ENCODE peak calls at places on chromosomes 16 and 17, in four cellular contexts. One of them, this sample, is unnamed.

GRCh38 chr16:3007957-3008748 is 4.6 kb upstream of the CLDN9 start:
- DNase-seq in foreskin fibroblast: no peak
- DNase-seq in fibroblast of mammary gland: no peak
- DNase-seq in cardiac muscle cell: peak
- DNase-seq in this sample: no peak

GRCh38 chr17:7841309-7841621 is 7.2 kb downstream of the KDM6B start:
- DNase-seq in foreskin fibroblast: no peak
- DNase-seq in fibroblast of mammary gland: no peak
- DNase-seq in cardiac muscle cell: peak
- DNase-seq in this sample: no peak

GRCh38 chr17:47225436-47225858 is 16.3 kb downstream of the MYL4 start:
- DNase-seq in foreskin fibroblast: peak
- DNase-seq in fibroblast of mammary gland: peak
- DNase-seq in cardiac muscle cell: no peak
- DNase-seq in this sample: no peak

GRCh38 chr17:20282526-20283308 is 184.6 kb downstream of the LGALS9B start:
- DNase-seq in foreskin fibroblast: no peak
- DNase-seq in fibroblast of mammary gland: no peak
- DNase-seq in cardiac muscle cell: no peak
- DNase-seq in this sample: no peak

GRCh38 chr16:19400709-19401108 is 17.0 kb upstream of the TMC5 start:
- DNase-seq in foreskin fibroblast: no peak
- DNase-seq in fibroblast of mammary gland: peak
- DNase-seq in cardiac muscle cell: no peak
- DNase-seq in this sample: peak

GRCh38 chr16:89104930-89105571 is 11.4 kb downstream of the ACSF3 start:
- DNase-seq in foreskin fibroblast: no peak
- DNase-seq in fibroblast of mammary gland: peak
- DNase-seq in cardiac muscle cell: no peak
- DNase-seq in this sample: no peak

GRCh38 chr16:84820305-84820684 is 510 bp downstream of the CRISPLD2 start:
- DNase-seq in foreskin fibroblast: no peak
- DNase-seq in fibroblast of mammary gland: peak
- DNase-seq in cardiac muscle cell: no peak
- DNase-seq in this sample: no peak

GRCh38 chr16:11550651-11551498 is 35.8 kb downstream of the LITAF start:
- DNase-seq in foreskin fibroblast: no peak
- DNase-seq in fibroblast of mammary gland: no peak
- DNase-seq in cardiac muscle cell: no peak
- DNase-seq in this sample: no peak

GRCh38 chr16:23941963-23942564 is 106.3 kb downstream of the PRKCB start:
- DNase-seq in foreskin fibroblast: no peak
- DNase-seq in fibroblast of mammary gland: no peak
- DNase-seq in cardiac muscle cell: peak
- DNase-seq in this sample: no peak

GRCh38 chr16:30458561-30459394 is 13.1 kb upstream of the SEPHS2 start:
- DNase-seq in foreskin fibroblast: no peak
- DNase-seq in fibroblast of mammary gland: no peak
- DNase-seq in cardiac muscle cell: no peak
- DNase-seq in this sample: no peak

GRCh38 chr17:76405607-76405966 is 21.2 kb downstream of the SPHK1 start:
- DNase-seq in foreskin fibroblast: no peak
- DNase-seq in fibroblast of mammary gland: no peak
- DNase-seq in cardiac muscle cell: no peak
- DNase-seq in this sample: no peak

GRCh38 chr17:49887086-49887743 is 39.3 kb upstream of the TAC4 start:
- DNase-seq in foreskin fibroblast: no peak
- DNase-seq in fibroblast of mammary gland: no peak
- DNase-seq in cardiac muscle cell: no peak
- DNase-seq in this sample: no peak

GRCh38 chr17:80475949-80476876 is at the start of gene NPTX1:
- DNase-seq in foreskin fibroblast: no peak
- DNase-seq in fibroblast of mammary gland: no peak
- DNase-seq in cardiac muscle cell: peak
- DNase-seq in this sample: peak

GRCh38 chr17:57478851-57479250 is 222.5 kb downstream of the MSI2 start:
- DNase-seq in foreskin fibroblast: no peak
- DNase-seq in fibroblast of mammary gland: no peak
- DNase-seq in cardiac muscle cell: no peak
- DNase-seq in this sample: no peak

GRCh38 chr16:81593481-81593880 is 148.9 kb downstream of the CMIP start:
- DNase-seq in foreskin fibroblast: no peak
- DNase-seq in fibroblast of mammary gland: no peak
- DNase-seq in cardiac muscle cell: no peak
- DNase-seq in this sample: no peak

GRCh38 chr16:3046506-3047386 is at the start of gene MMP25:
- DNase-seq in foreskin fibroblast: no peak
- DNase-seq in fibroblast of mammary gland: no peak
- DNase-seq in cardiac muscle cell: no peak
- DNase-seq in this sample: no peak

GRCh38 chr17:78923660-78924453 is 1.3 kb downstream of the TIMP2 start:
- DNase-seq in foreskin fibroblast: no peak
- DNase-seq in fibroblast of mammary gland: no peak
- DNase-seq in cardiac muscle cell: no peak
- DNase-seq in this sample: peak

GRCh38 chr17:78922876-78923498 is 2.2 kb downstream of the TIMP2 start:
- DNase-seq in foreskin fibroblast: no peak
- DNase-seq in fibroblast of mammary gland: no peak
- DNase-seq in cardiac muscle cell: no peak
- DNase-seq in this sample: no peak

GRCh38 chr17:78925662-78926555 is 722 bp upstream of the TIMP2 start:
- DNase-seq in foreskin fibroblast: peak
- DNase-seq in fibroblast of mammary gland: peak
- DNase-seq in cardiac muscle cell: no peak
- DNase-seq in this sample: no peak

GRCh38 chr17:78924481-78925151 is 571 bp downstream of the TIMP2 start:
- DNase-seq in foreskin fibroblast: no peak
- DNase-seq in fibroblast of mammary gland: no peak
- DNase-seq in cardiac muscle cell: peak
- DNase-seq in this sample: no peak

DNA sequence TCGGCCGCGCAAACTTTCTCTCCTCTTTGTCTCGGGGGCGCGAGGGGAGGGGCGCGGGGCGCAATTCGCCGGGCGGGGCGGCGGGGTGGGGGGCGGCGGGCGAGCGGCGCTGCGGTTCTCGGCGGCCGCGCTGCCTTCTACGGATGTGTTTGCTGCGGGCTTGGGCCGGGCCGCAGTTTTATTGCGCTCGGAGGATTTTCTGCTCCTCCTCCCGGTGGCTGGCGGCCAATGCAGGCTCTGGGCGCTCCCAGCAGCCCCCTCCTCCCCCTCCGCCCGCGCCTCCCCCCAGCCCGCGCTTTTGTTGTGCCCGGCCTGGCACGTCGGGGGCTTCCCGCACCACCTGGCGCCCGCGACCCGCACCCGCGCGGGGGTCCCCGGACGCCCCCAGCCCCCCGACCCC is at the start of gene TIMP2:
- DNase-seq in foreskin fibroblast: peak
- DNase-seq in fibroblast of mammary gland: peak
- DNase-seq in cardiac muscle cell: peak
- DNase-seq in this sample: peak
- TF ChIP-seq CTCF in foreskin fibroblast: no peak
- TF ChIP-seq CTCF in fibroblast of mammary gland: no peak
- TF ChIP-seq CTCF in cardiac muscle cell: no peak
- TF ChIP-seq CTCF in this sample: peak

GRCh38 chr17:78852709-78853111 is 12.1 kb upstream of the USP36 start:
- DNase-seq in foreskin fibroblast: no peak
- DNase-seq in fibroblast of mammary gland: peak
- DNase-seq in cardiac muscle cell: no peak
- DNase-seq in this sample: peak
- TF ChIP-seq CTCF in foreskin fibroblast: no peak
- TF ChIP-seq CTCF in fibroblast of mammary gland: peak
- TF ChIP-seq CTCF in cardiac muscle cell: peak
- TF ChIP-seq CTCF in this sample: peak

GRCh38 chr17:385195-385835 is 32.7 kb upstream of the RPH3AL start:
- DNase-seq in foreskin fibroblast: no peak
- DNase-seq in fibroblast of mammary gland: no peak
- DNase-seq in cardiac muscle cell: peak
- DNase-seq in this sample: peak
- TF ChIP-seq CTCF in foreskin fibroblast: no peak
- TF ChIP-seq CTCF in fibroblast of mammary gland: no peak
- TF ChIP-seq CTCF in cardiac muscle cell: no peak
- TF ChIP-seq CTCF in this sample: no peak

DNA sequence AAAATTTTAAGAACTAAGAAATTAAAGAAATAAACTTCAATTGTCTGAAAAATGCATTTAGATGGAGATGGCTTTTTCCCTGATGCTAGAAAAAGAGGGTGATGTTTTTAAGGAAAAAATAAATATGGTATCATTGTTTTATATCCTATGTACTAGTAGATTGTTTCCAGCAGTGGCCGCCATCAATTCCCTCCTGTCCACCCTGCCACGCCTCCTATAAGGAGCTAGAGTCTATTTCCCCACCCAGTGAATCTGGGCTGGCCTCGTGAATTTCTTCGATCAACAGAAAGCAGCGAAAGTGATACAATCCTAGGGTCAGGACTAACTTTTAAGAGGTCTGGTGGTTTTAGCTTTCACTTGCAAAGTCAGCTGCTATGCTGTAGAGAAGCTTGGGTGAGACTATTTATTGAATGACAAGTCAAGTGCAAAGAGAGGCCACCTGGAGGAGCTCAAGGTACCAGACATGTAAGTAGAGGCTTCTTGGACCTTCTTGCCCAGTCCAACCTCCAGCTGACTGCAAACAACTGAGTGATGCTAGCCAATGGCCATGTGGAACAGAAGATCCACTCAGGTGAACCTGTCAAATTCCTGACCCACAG is 80.9 kb upstream of the MTMR4 start:
- DNase-seq in foreskin fibroblast: no peak
- DNase-seq in fibroblast of mammary gland: no peak
- DNase-seq in cardiac muscle cell: no peak
- DNase-seq in this sample: peak
- TF ChIP-seq CTCF in foreskin fibroblast: no peak
- TF ChIP-seq CTCF in fibroblast of mammary gland: no peak
- TF ChIP-seq CTCF in cardiac muscle cell: no peak
- TF ChIP-seq CTCF in this sample: peak

DNA sequence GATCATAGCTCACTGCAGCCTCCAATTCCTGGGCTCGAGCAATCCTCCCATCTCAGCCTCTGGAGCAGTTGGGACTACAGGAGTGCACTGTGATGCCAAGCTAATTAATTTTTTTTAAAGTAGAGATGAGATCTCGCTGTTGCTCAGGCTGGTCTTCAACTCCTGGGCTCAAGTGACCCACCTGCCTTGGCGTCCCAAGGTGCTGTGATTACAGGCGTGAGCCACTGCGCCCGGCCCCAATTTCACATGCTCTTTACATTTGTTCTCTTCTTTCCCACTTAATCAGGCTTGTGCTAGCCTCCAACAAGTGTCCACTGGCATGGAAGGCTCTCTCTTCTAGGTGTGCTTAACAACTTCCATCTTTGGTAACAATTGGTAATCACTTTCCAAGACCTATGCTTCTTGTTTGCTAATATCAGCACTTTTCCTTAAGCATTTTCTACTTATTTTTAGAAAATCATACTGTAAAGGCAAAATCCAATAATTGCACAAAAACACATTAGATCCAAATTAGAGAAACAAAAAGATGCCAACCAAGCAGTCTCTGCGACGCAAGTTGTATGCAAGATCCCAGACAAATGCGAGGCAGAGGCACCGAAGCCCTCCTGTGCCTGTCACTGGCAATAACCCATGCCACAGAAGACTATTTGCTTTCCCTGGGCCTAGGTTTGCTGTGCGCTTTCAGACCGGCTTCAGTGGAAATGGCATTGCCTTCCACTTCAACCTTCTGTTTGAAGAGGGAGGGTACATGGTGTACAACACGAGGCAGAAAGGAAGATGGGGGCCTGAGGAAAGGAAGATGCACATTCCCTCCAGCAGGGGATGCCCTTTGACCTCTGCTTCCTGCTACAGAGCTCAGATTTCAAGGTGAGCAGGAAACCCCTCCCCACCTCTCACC is 52.6 kb downstream of the NOS2 start:
- DNase-seq in foreskin fibroblast: no peak
- DNase-seq in fibroblast of mammary gland: no peak
- DNase-seq in cardiac muscle cell: no peak
- DNase-seq in this sample: no peak
- TF ChIP-seq CTCF in foreskin fibroblast: peak
- TF ChIP-seq CTCF in fibroblast of mammary gland: peak
- TF ChIP-seq CTCF in cardiac muscle cell: peak
- TF ChIP-seq CTCF in this sample: peak

GRCh38 chr17:44191389-44191788 is 4.6 kb downstream of the TMUB2 start:
- DNase-seq in foreskin fibroblast: no peak
- DNase-seq in fibroblast of mammary gland: no peak
- DNase-seq in cardiac muscle cell: no peak
- DNase-seq in this sample: no peak

GRCh38 chr17:44190496-44190895 is 3.7 kb downstream of the TMUB2 start:
- DNase-seq in foreskin fibroblast: no peak
- DNase-seq in fibroblast of mammary gland: no peak
- DNase-seq in cardiac muscle cell: no peak
- DNase-seq in this sample: no peak

GRCh38 chr17:44193326-44194084 is 6.2 kb downstream of the ATXN7L3 start:
- DNase-seq in foreskin fibroblast: no peak
- DNase-seq in fibroblast of mammary gland: no peak
- DNase-seq in cardiac muscle cell: no peak
- DNase-seq in this sample: no peak

GRCh38 chr17:44191941-44192496 is 5.2 kb downstream of the TMUB2 start:
- DNase-seq in foreskin fibroblast: no peak
- DNase-seq in fibroblast of mammary gland: no peak
- DNase-seq in cardiac muscle cell: no peak
- DNase-seq in this sample: no peak

GRCh38 chr17:44192750-44193149 is 6.0 kb downstream of the TMUB2 start:
- DNase-seq in foreskin fibroblast: no peak
- DNase-seq in fibroblast of mammary gland: no peak
- DNase-seq in cardiac muscle cell: no peak
- DNase-seq in this sample: no peak
- TF ChIP-seq CTCF in foreskin fibroblast: no peak
- TF ChIP-seq CTCF in fibroblast of mammary gland: no peak
- TF ChIP-seq CTCF in cardiac muscle cell: no peak
- TF ChIP-seq CTCF in this sample: no peak

DNA sequence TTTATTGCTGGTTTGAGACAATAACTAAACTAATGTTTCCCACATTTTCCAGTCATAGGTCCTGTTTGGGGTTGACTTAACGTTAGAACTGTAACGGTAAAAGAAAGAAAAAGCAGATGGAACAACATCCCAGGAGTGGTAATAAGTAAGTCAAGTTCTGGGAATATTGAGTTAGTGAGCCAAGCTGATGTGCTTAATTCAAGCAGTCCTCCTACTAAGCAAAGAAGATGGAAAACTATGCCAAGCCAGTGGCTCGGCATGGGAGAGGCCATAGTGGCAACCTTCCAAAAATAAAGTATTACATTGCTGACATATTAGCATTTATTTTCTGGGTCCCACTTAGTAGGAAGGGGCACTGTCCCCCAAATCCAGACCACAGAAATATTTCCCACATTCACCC is 161.7 kb upstream of the CDH5 start:
- DNase-seq in foreskin fibroblast: no peak
- DNase-seq in fibroblast of mammary gland: peak
- DNase-seq in cardiac muscle cell: no peak
- DNase-seq in this sample: no peak
- TF ChIP-seq CTCF in foreskin fibroblast: no peak
- TF ChIP-seq CTCF in fibroblast of mammary gland: no peak
- TF ChIP-seq CTCF in cardiac muscle cell: no peak
- TF ChIP-seq CTCF in this sample: no peak

GRCh38 chr16:22008215-22009142 is 568 bp downstream of the MOSMO start:
- DNase-seq in foreskin fibroblast: no peak
- DNase-seq in fibroblast of mammary gland: no peak
- DNase-seq in cardiac muscle cell: peak
- DNase-seq in this sample: no peak
- TF ChIP-seq CTCF in foreskin fibroblast: no peak
- TF ChIP-seq CTCF in fibroblast of mammary gland: no peak
- TF ChIP-seq CTCF in cardiac muscle cell: no peak
- TF ChIP-seq CTCF in this sample: no peak

This sample was measured in WERI-Rb-1.